ENCODE peak calls at places on chromosomes 4 and X, in seven cellular contexts. T, E, I, W, J, H and P are unnamed samples.

GRCh38 chr4:76948441-76949292 is 885 bp upstream of the SEPTIN11 start:
- DNase-seq in T (peak; percentile 67), E (peak; percentile 71), I (peak; percentile 90), W (peak; percentile 91), J (peak; percentile 88), H (no peak), P (peak; percentile 82)

GRCh38 chr4:878796-879729 is 53.1 kb downstream of the GAK start:
- DNase-seq in T (no peak), E (peak; percentile 21), I (no peak), W (no peak), J (no peak), H (no peak), P (no peak)

GRCh38 chrX:123648028-123648810 is 84.6 kb downstream of the THOC2 start:
- DNase-seq in T (no peak), E (peak; percentile 15), I (no peak), W (peak; percentile 71), J (no peak), H (no peak), P (peak; percentile 36)

GRCh38 chr4:113674251-113674650 is 87.3 kb downstream of the CAMK2D start:
- DNase-seq in T (no peak), E (no peak), I (no peak), W (no peak), J (no peak), H (no peak), P (no peak)

GRCh38 chrX:115679460-115679859 is 118.5 kb downstream of the PLS3 start:
- DNase-seq in T (no peak), E (no peak), I (no peak), W (peak; percentile 54), J (no peak), H (no peak), P (peak; percentile 76)

GRCh38 chr4:108336076-108336475 is 167.3 kb upstream of the LEF1 start:
- DNase-seq in T (no peak), E (no peak), I (no peak), W (no peak), J (no peak), H (no peak), P (no peak)

GRCh38 chr4:123191728-123192127 is 204.9 kb upstream of the SPRY1 start:
- DNase-seq in T (no peak), E (no peak), I (no peak), W (no peak), J (no peak), H (no peak), P (no peak)

GRCh38 chr4:26048378-26048882 is 134.4 kb downstream of the SMIM20 start:
- DNase-seq in T (no peak), E (no peak), I (peak; percentile 87), W (no peak), J (no peak), H (peak; percentile 71), P (no peak)

GRCh38 chr4:161252520-161253141 is 911.2 kb downstream of the FSTL5 start:
- DNase-seq in T (peak; percentile 42), E (no peak), I (no peak), W (no peak), J (no peak), H (no peak), P (peak; percentile 10)

GRCh38 chrX:18146954-18147353 is 73.7 kb downstream of the BEND2 start:
- DNase-seq in T (no peak), E (no peak), I (no peak), W (peak; percentile 67), J (no peak), H (no peak), P (peak; percentile 11)

GRCh38 chr4:3361406-3361805 is 68.6 kb downstream of the RGS12 start:
- DNase-seq in T (no peak), E (no peak), I (no peak), W (no peak), J (no peak), H (no peak), P (no peak)

GRCh38 chr4:175951794-175952193 is 113.8 kb upstream of the WDR17 start:
- DNase-seq in T (no peak), E (no peak), I (no peak), W (no peak), J (no peak), H (no peak), P (no peak)

GRCh38 chrX:11381464-11381863 is 88.3 kb downstream of the AMELX start:
- DNase-seq in T (peak; percentile 22), E (no peak), I (peak; percentile 65), W (peak; percentile 44), J (no peak), H (peak; percentile 24), P (peak; percentile 19)

GRCh38 chr4:8035371-8035780 is 95.7 kb upstream of the AFAP1 start:
- DNase-seq in T (no peak), E (no peak), I (no peak), W (no peak), J (no peak), H (peak; percentile 51), P (no peak)

GRCh38 chrX:130523460-130524394 is 121.9 kb downstream of the RBMX2 start:
- DNase-seq in T (peak; percentile 82), E (no peak), I (peak; percentile 64), W (peak; percentile 8), J (no peak), H (no peak), P (peak; percentile 89)

GRCh38 chrX:130529531-130529930 is 127.7 kb downstream of the RBMX2 start:
- DNase-seq in T (no peak), E (no peak), I (no peak), W (no peak), J (no peak), H (no peak), P (peak; percentile 33)

GRCh38 chrX:130524476-130525194 is 122.8 kb downstream of the RBMX2 start:
- DNase-seq in T (no peak), E (no peak), I (no peak), W (no peak), J (no peak), H (no peak), P (no peak)
- H3K4me3 ChIP-seq in T (peak overlapping the region; percentile 50), E (no peak overlapping the region), I (peak overlapping the region; percentile 53), W (no peak overlapping the region), J (no peak overlapping the region), H (no peak overlapping the region), P (peak overlapping the region; percentile 60)

GRCh38 chr4:140706665-140707064 is 49.5 kb downstream of the TBC1D9 start:
- DNase-seq in T (no peak), E (no peak), I (no peak), W (no peak), J (no peak), H (no peak), P (no peak)

GRCh38 chr4:140706276-140706625 is 49.9 kb downstream of the TBC1D9 start:
- DNase-seq in T (no peak), E (no peak), I (no peak), W (no peak), J (no peak), H (no peak), P (no peak)

GRCh38 chr4:140704964-140705363 is 51.2 kb downstream of the TBC1D9 start:
- DNase-seq in T (no peak), E (no peak), I (no peak), W (no peak), J (no peak), H (no peak), P (no peak)

GRCh38 chr4:140705625-140706275 is 50.4 kb downstream of the TBC1D9 start:
- DNase-seq in T (no peak), E (no peak), I (no peak), W (no peak), J (no peak), H (no peak), P (no peak)

GRCh38 chr4:140707325-140707724 is 48.9 kb downstream of the TBC1D9 start:
- DNase-seq in T (no peak), E (no peak), I (no peak), W (no peak), J (no peak), H (no peak), P (no peak)
- H3K4me3 ChIP-seq in T (no peak overlapping the region), E (no peak overlapping the region), I (no peak overlapping the region), W (no peak overlapping the region), J (no peak overlapping the region), H (no peak overlapping the region), P (no peak overlapping the region)

GRCh38 chrX:276588-277171 is 4.5 kb upstream of the PLCXD1 start:
- DNase-seq in T (no peak), E (no peak), I (no peak), W (peak; percentile 27), J (peak; percentile 63), H (no peak), P (peak; percentile 66)
- H3K4me3 ChIP-seq in T (peak overlapping the region; percentile 58), E (peak overlapping the region; percentile 65), I (peak overlapping the region; percentile 56), W (peak overlapping the region; percentile 62), J (peak overlapping the region; percentile 65), H (peak overlapping the region; percentile 46), P (peak overlapping the region; percentile 71)

GRCh38 chrX:71052721-71053120 is 15.4 kb downstream of the SNX12 start:
- DNase-seq in T (no peak), E (no peak), I (no peak), W (no peak), J (no peak), H (no peak), P (no peak)
- H3K4me3 ChIP-seq in T (no peak overlapping the region), E (no peak overlapping the region), I (no peak overlapping the region), W (peak overlapping the region; percentile 50), J (no peak overlapping the region), H (no peak overlapping the region), P (peak overlapping the region; percentile 45)

GRCh38 chr4:95535180-95535579 is 13.6 kb downstream of the UNC5C start:
- DNase-seq in T (no peak), E (no peak), I (no peak), W (no peak), J (no peak), H (no peak), P (no peak)
- H3K4me3 ChIP-seq in T (no peak overlapping the region), E (no peak overlapping the region), I (peak overlapping the region; percentile 2), W (no peak overlapping the region), J (no peak overlapping the region), H (no peak overlapping the region), P (no peak overlapping the region)

DNA sequence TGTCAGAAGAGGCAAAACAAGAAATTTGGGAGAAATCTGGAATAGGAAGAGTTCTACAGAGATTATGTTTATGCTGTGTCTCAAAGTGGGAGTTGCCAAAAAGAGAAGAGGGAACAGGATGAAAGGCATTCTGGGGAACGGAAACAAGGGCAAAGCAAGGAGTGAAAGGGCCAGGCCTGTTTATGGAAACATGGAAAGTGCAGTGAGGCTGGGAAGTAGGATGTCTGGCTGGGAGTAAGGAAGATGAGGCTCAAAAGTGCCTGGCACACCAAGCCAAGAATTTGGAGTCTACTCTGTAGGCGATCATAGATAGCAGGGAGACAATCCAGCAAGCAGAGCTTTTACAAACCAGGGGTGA is 1.8 kb upstream of the CUL4B start:
- DNase-seq in T (no peak), E (no peak), I (no peak), W (no peak), J (no peak), H (no peak), P (no peak)
- H3K4me3 ChIP-seq in T (no peak overlapping the region), E (no peak overlapping the region), I (no peak overlapping the region), W (no peak overlapping the region), J (no peak overlapping the region), H (no peak overlapping the region), P (no peak overlapping the region)

GRCh38 chrX:131764224-131764623 is 220.3 kb downstream of the OR13H1 start:
- DNase-seq in T (no peak), E (no peak), I (no peak), W (no peak), J (no peak), H (no peak), P (no peak)
- H3K4me3 ChIP-seq in T (peak overlapping the region; percentile 20), E (no peak overlapping the region), I (no peak overlapping the region), W (no peak overlapping the region), J (peak overlapping the region; percentile 9), H (peak overlapping the region; percentile 51), P (no peak overlapping the region)